ENCODE peak calls at places on chromosomes 5 and 9, in five cellular contexts. A is stimulated activated CD4-positive, alpha-beta T cell treated with anti-CD3 and anti-CD28 coated beads, Interleukin-4, amount 100 ng/mL, for 4 hours; S is sigmoid colon; W is NCI-H82; L is HAP-1. C is an unnamed sample.

GRCh38 chr5:133780619-133781280 is 168.4 kb upstream of the FSTL4 start:
- DNase-seq in L (no peak), A (no peak), W (no peak), S (no peak), C (no peak)

GRCh38 chr5:179301796-179302195 is 43.5 kb downstream of the ADAMTS2 start:
- DNase-seq in A (no peak), L (no peak), W (no peak), S (peak), C (no peak)

GRCh38 chr5:134099288-134099872 is 15.1 kb upstream of the TCF7 start:
- DNase-seq in S (no peak), A (no peak), L (no peak), W (no peak), C (no peak)

GRCh38 chr9:109481747-109482325 is 16.3 kb downstream of the PTPN3 start:
- DNase-seq in W (no peak), A (no peak), S (no peak), L (no peak), C (no peak)

GRCh38 chr5:39079147-39079546 is 4.9 kb upstream of the RICTOR start:
- DNase-seq in S (no peak), W (no peak), L (no peak), A (no peak), C (no peak)

GRCh38 chr5:30505014-30505886 is 688.2 kb upstream of the CDH6 start:
- DNase-seq in W (no peak), A (no peak), L (peak), S (no peak), C (no peak)

GRCh38 chr5:96628406-96628805 is 33.8 kb upstream of the CAST start:
- DNase-seq in W (no peak), S (no peak), L (no peak), A (no peak), C (no peak)

GRCh38 chr9:132670816-132671371 is 630 bp downstream of the GTF3C4 start:
- DNase-seq in A (peak), S (peak), W (peak), L (peak), C (peak)

GRCh38 chr5:119418782-119419101 is 33.6 kb upstream of the HSD17B4 start:
- DNase-seq in S (no peak), W (peak), A (no peak), L (no peak), C (no peak)

GRCh38 chr5:91038180-91038808 is 344.8 kb downstream of the ARRDC3 start:
- DNase-seq in L (peak), A (no peak), S (peak), W (no peak), C (no peak)

GRCh38 chr5:4947899-4948556 is 192.1 kb upstream of the ADAMTS16 start:
- DNase-seq in A (no peak), W (peak), S (no peak), L (no peak), C (no peak)

GRCh38 chr9:91766301-91766700 is 183.7 kb downstream of the ROR2 start:
- DNase-seq in W (no peak), L (peak), A (no peak), S (no peak), C (no peak)

GRCh38 chr9:128211551-128212281 is 8.5 kb downstream of the DNM1 start:
- DNase-seq in A (no peak), W (no peak), L (no peak), S (no peak), C (no peak)

GRCh38 chr9:726005-726404 is 115.5 kb upstream of the DMRT1 start:
- DNase-seq in A (no peak), S (peak), W (no peak), L (peak), C (no peak)

GRCh38 chr5:15501057-15501791 is 1.2 kb downstream of the FBXL7 start:
- DNase-seq in W (peak), L (peak), A (no peak), S (peak), C (no peak)

GRCh38 chr5:111603446-111603827 is 91.1 kb upstream of the STARD4 start:
- DNase-seq in L (no peak), S (no peak), A (no peak), W (no peak), C (no peak)

GRCh38 chr5:157387683-157388093 is 72.3 kb upstream of the NIPAL4 start:
- DNase-seq in S (peak), W (no peak), L (no peak), A (no peak), C (no peak)

GRCh38 chr9:121887553-121888437 is 205.3 kb downstream of the TTLL11 start:
- DNase-seq in L (no peak), W (no peak), S (no peak), A (no peak), C (no peak)

GRCh38 chr5:120516799-120517198 is 52.7 kb downstream of the PRR16 start:
- DNase-seq in W (no peak), S (no peak), L (no peak), A (no peak), C (no peak)

GRCh38 chr9:87513171-87513570 is 15.5 kb downstream of the DAPK1 start:
- DNase-seq in S (no peak), A (no peak), W (no peak), L (no peak), C (no peak)

GRCh38 chr5:77852514-77853352 is 76.6 kb upstream of the TBCA start:
- DNase-seq in S (peak), A (peak), L (peak), W (peak), C (peak)

GRCh38 chr5:68562308-68562707 is 346.8 kb downstream of the PIK3R1 start:
- DNase-seq in S (no peak), A (no peak), W (no peak), L (peak), C (no peak)

GRCh38 chr5:159207616-159208507 is 1.5 kb downstream of the RNF145 start:
- DNase-seq in A (peak), W (peak), L (peak), S (peak), C (peak)

GRCh38 chr5:172945151-172945550 is 14.1 kb upstream of the RPL26L1 start:
- DNase-seq in W (no peak), S (peak), A (no peak), L (no peak), C (no peak)

GRCh38 chr5:37816883-37817282 is 23.0 kb downstream of the GDNF start:
- DNase-seq in S (no peak), W (peak), L (no peak), A (no peak), C (no peak)

GRCh38 chr9:137459147-137459600 is at the start of gene NSMF:
- DNase-seq in W (peak), S (peak), A (peak), L (peak), C (peak)

GRCh38 chr5:141763526-141763925 is 81.5 kb upstream of the ARAP3 start:
- DNase-seq in S (no peak), L (no peak), A (no peak), W (peak), C (no peak)

GRCh38 chr5:170439246-170439943 is 50.2 kb upstream of the KCNMB1 start:
- DNase-seq in W (no peak), S (no peak), A (no peak), L (no peak), C (no peak)

GRCh38 chr9:106830527-106831140 is 32.3 kb upstream of the ZNF462 start:
- DNase-seq in L (no peak), W (no peak), S (peak), A (no peak), C (no peak)

GRCh38 chr5:55554879-55555278 is 20.1 kb upstream of the PLPP1 start:
- DNase-seq in A (no peak), W (no peak), L (no peak), S (no peak), C (no peak)